ENCODE peak calls at places on chromosomes 4 and X, in ten cellular contexts. R, V, J, S, G, C, F, K, Y and I are unnamed samples.

GRCh38 chr4:86380176-86380724 is 20.4 kb upstream of the MAPK10 start:
- DNase-seq in R (no peak), V (no peak), J (no peak), S (no peak), G (no peak), C (no peak), F (no peak), K (no peak), Y (no peak), I (no peak)

GRCh38 chr4:57119054-57119651 is 9.0 kb upstream of the IGFBP7 start:
- DNase-seq in R (no peak), V (peak), J (peak), S (peak), G (peak), C (peak), F (peak), K (peak), Y (peak), I (no peak)

GRCh38 chr4:56959064-56959463 is 18.3 kb downstream of the NOA1 start:
- DNase-seq in R (no peak), V (no peak), J (no peak), S (no peak), G (no peak), C (no peak), F (no peak), K (no peak), Y (peak), I (no peak)

GRCh38 chrX:46251755-46252154 is 293.5 kb downstream of the ZNF674 start:
- DNase-seq in R (no peak), V (peak), J (no peak), S (no peak), G (no peak), C (peak), F (no peak), K (no peak), Y (peak), I (no peak)

GRCh38 chr4:15656038-15656470 is 897 bp upstream of the FBXL5 start:
- DNase-seq in R (no peak), V (no peak), J (no peak), S (no peak), G (no peak), C (peak), F (peak), K (no peak), Y (peak), I (no peak)

GRCh38 chrX:106935175-106935574 is 15.0 kb downstream of the CLDN2 start:
- DNase-seq in R (no peak), V (no peak), J (no peak), S (no peak), G (no peak), C (peak), F (no peak), K (no peak), Y (no peak), I (no peak)

GRCh38 chr4:30718889-30719252 is 1.3 kb upstream of the PCDH7 start:
- DNase-seq in R (no peak), V (peak), J (no peak), S (no peak), G (no peak), C (peak), F (peak), K (no peak), Y (peak), I (peak)

GRCh38 chrX:46376246-46376885 is 168.9 kb downstream of the ZNF674 start:
- DNase-seq in R (peak), V (peak), J (peak), S (no peak), G (no peak), C (peak), F (peak), K (no peak), Y (peak), I (peak)

GRCh38 chr4:76655566-76656479 is 220.8 kb downstream of the SHROOM3 start:
- DNase-seq in R (no peak), V (no peak), J (no peak), S (no peak), G (no peak), C (no peak), F (no peak), K (no peak), Y (peak), I (no peak)

GRCh38 chrX:43677993-43678392 is 21.9 kb downstream of the MAOA start:
- DNase-seq in R (no peak), V (no peak), J (no peak), S (no peak), G (no peak), C (no peak), F (no peak), K (no peak), Y (no peak), I (no peak)

GRCh38 chrX:789096-789495 is 158.5 kb downstream of the SHOX start:
- DNase-seq in R (no peak), V (no peak), J (no peak), S (peak), G (no peak), C (no peak), F (peak), K (no peak), Y (no peak), I (no peak)

GRCh38 chrX:31302573-31303075 is 230.8 kb upstream of the FTHL17 start:
- DNase-seq in R (no peak), V (no peak), J (no peak), S (no peak), G (no peak), C (no peak), F (no peak), K (no peak), Y (no peak), I (no peak)

GRCh38 chr4:148075438-148075837 is 343.6 kb downstream of the ARHGAP10 start:
- DNase-seq in R (no peak), V (no peak), J (no peak), S (no peak), G (no peak), C (no peak), F (no peak), K (no peak), Y (no peak), I (no peak)

GRCh38 chr4:129335263-129335662 is 239.3 kb downstream of the C4orf33 start:
- DNase-seq in R (no peak), V (peak), J (no peak), S (no peak), G (no peak), C (no peak), F (no peak), K (no peak), Y (no peak), I (no peak)

GRCh38 chr4:108644237-108644636 is 6.2 kb upstream of the OSTC start:
- DNase-seq in R (no peak), V (no peak), J (peak), S (no peak), G (no peak), C (peak), F (no peak), K (no peak), Y (peak), I (no peak)

GRCh38 chr4:108045687-108046024 is 56.0 kb downstream of the HADH start:
- DNase-seq in R (no peak), V (no peak), J (no peak), S (no peak), G (no peak), C (peak), F (no peak), K (no peak), Y (peak), I (no peak)

GRCh38 chrX:64313624-64314023 is 81.6 kb downstream of the MTMR8 start:
- DNase-seq in R (no peak), V (no peak), J (no peak), S (no peak), G (no peak), C (no peak), F (no peak), K (no peak), Y (no peak), I (no peak)

GRCh38 chr4:146442801-146443200 is 78.9 kb downstream of the SLC10A7 start:
- DNase-seq in R (no peak), V (peak), J (peak), S (no peak), G (no peak), C (peak), F (no peak), K (no peak), Y (peak), I (no peak)

GRCh38 chr4:126991965-126992364 is 640.8 kb upstream of the INTU start:
- DNase-seq in R (no peak), V (peak), J (peak), S (no peak), G (no peak), C (peak), F (no peak), K (peak), Y (peak), I (no peak)

GRCh38 chr4:127479031-127479622 is 153.6 kb upstream of the INTU start:
- DNase-seq in R (no peak), V (peak), J (no peak), S (no peak), G (no peak), C (peak), F (peak), K (no peak), Y (peak), I (no peak)

GRCh38 chr4:62119195-62119594 is 919.1 kb downstream of the ADGRL3 start:
- DNase-seq in R (no peak), V (no peak), J (no peak), S (no peak), G (no peak), C (no peak), F (no peak), K (no peak), Y (no peak), I (no peak)

GRCh38 chr4:1598206-1598605 is 85.9 kb downstream of the FAM53A start:
- DNase-seq in R (no peak), V (no peak), J (no peak), S (peak), G (peak), C (no peak), F (no peak), K (no peak), Y (no peak), I (no peak)

GRCh38 chr4:39732728-39733127 is 34.8 kb downstream of the UBE2K start:
- DNase-seq in R (no peak), V (peak), J (peak), S (no peak), G (no peak), C (peak), F (no peak), K (peak), Y (peak), I (no peak)

GRCh38 chr4:128590034-128590740 is 219.3 kb upstream of the JADE1 start:
- DNase-seq in R (no peak), V (no peak), J (no peak), S (no peak), G (no peak), C (no peak), F (no peak), K (no peak), Y (no peak), I (no peak)

GRCh38 chr4:47101453-47101852 is 70.1 kb downstream of the GABRB1 start:
- DNase-seq in R (no peak), V (no peak), J (no peak), S (no peak), G (no peak), C (no peak), F (no peak), K (no peak), Y (no peak), I (no peak)

GRCh38 chr4:139042981-139043460 is 27.4 kb downstream of the NOCT start:
- DNase-seq in R (no peak), V (no peak), J (no peak), S (no peak), G (no peak), C (no peak), F (peak), K (no peak), Y (no peak), I (peak)

GRCh38 chr4:170090667-170091052 is 904 bp upstream of the AADAT start:
- DNase-seq in R (no peak), V (peak), J (no peak), S (no peak), G (no peak), C (no peak), F (no peak), K (no peak), Y (no peak), I (no peak)

GRCh38 chr4:31741321-31741720 is 1021.2 kb downstream of the PCDH7 start:
- DNase-seq in R (no peak), V (peak), J (no peak), S (no peak), G (no peak), C (no peak), F (no peak), K (no peak), Y (no peak), I (no peak)

GRCh38 chr4:52996261-52997131 is 134.4 kb downstream of the RASL11B start:
- DNase-seq in R (no peak), V (no peak), J (no peak), S (no peak), G (peak), C (peak), F (no peak), K (no peak), Y (peak), I (no peak)

GRCh38 chr4:128347175-128347868 is 59.7 kb upstream of the PGRMC2 start:
- DNase-seq in R (no peak), V (no peak), J (no peak), S (no peak), G (no peak), C (peak), F (no peak), K (no peak), Y (no peak), I (no peak)

GRCh38 chr4:159129822-159130550 is 27.1 kb downstream of the RAPGEF2 start:
- DNase-seq in R (no peak), V (no peak), J (no peak), S (no peak), G (no peak), C (no peak), F (no peak), K (no peak), Y (no peak), I (no peak)

GRCh38 chrX:70132244-70132643 is 1.0 kb upstream of the IGBP1 start:
- DNase-seq in R (no peak), V (peak), J (no peak), S (no peak), G (no peak), C (peak), F (no peak), K (no peak), Y (no peak), I (no peak)

GRCh38 chr4:109872950-109873656 is 25.2 kb downstream of the LRIT3 start:
- DNase-seq in R (no peak), V (no peak), J (no peak), S (no peak), G (no peak), C (no peak), F (no peak), K (no peak), Y (no peak), I (no peak)

GRCh38 chrX:41332408-41332987 is 1.5 kb upstream of the DDX3X start:
- DNase-seq in R (peak), V (no peak), J (no peak), S (no peak), G (no peak), C (no peak), F (no peak), K (no peak), Y (peak), I (no peak)

GRCh38 chr4:26746742-26747351 is 113.8 kb upstream of the STIM2 start:
- DNase-seq in R (no peak), V (peak), J (no peak), S (no peak), G (no peak), C (no peak), F (no peak), K (no peak), Y (no peak), I (no peak)

DNA sequence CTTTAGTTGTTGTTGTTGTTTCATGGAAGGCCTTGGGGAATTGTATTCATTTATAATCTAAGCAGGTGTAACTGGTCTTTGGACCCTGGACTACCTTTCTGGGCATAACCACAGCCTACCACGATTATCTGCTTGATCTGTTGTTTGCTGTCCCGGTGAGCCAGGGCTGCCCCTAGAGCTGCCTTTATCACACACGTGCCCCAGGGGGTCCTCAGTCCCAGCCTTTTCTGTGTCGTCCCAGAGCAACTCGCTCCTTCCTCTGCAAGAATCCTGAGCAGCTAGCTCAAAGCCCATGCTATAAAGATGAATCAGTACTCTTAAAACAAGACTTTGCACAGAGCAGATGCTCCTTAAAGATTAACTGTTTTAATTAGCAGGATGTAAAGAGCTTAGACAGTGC is 273.2 kb downstream of the EVC2 start:
- DNase-seq in R (no peak), V (no peak), J (no peak), S (no peak), G (no peak), C (no peak), F (peak), K (no peak), Y (no peak), I (no peak)
- TF ChIP-seq CTCF in R (no peak), V (no peak), J (no peak), S (no peak), G (no peak), C (no peak), F (no peak), K (no peak), Y (no peak), I (no peak)

GRCh38 chrX:101357166-101357795 is 8.7 kb upstream of the TIMM8A start:
- DNase-seq in R (no peak), V (no peak), J (no peak), S (no peak), G (no peak), C (peak), F (peak), K (no peak), Y (no peak), I (no peak)
- TF ChIP-seq CTCF in R (no peak), V (peak), J (peak), S (peak), G (no peak), C (peak), F (peak), K (peak), Y (peak), I (peak)

GRCh38 chrX:71870337-71871098 is 40.1 kb upstream of the NHSL2 start:
- DNase-seq in R (no peak), V (no peak), J (no peak), S (no peak), G (no peak), C (peak), F (peak), K (no peak), Y (peak), I (peak)
- TF ChIP-seq CTCF in R (no peak), V (peak), J (peak), S (peak), G (peak), C (peak), F (peak), K (peak), Y (peak), I (peak)

GRCh38 chr4:105650190-105650589 is 58.3 kb downstream of the INTS12 start:
- DNase-seq in R (no peak), V (no peak), J (no peak), S (no peak), G (no peak), C (no peak), F (no peak), K (no peak), Y (no peak), I (no peak)

GRCh38 chr4:105657117-105657765 is 51.2 kb downstream of the INTS12 start:
- DNase-seq in R (no peak), V (peak), J (no peak), S (no peak), G (no peak), C (no peak), F (no peak), K (no peak), Y (no peak), I (no peak)

DNA sequence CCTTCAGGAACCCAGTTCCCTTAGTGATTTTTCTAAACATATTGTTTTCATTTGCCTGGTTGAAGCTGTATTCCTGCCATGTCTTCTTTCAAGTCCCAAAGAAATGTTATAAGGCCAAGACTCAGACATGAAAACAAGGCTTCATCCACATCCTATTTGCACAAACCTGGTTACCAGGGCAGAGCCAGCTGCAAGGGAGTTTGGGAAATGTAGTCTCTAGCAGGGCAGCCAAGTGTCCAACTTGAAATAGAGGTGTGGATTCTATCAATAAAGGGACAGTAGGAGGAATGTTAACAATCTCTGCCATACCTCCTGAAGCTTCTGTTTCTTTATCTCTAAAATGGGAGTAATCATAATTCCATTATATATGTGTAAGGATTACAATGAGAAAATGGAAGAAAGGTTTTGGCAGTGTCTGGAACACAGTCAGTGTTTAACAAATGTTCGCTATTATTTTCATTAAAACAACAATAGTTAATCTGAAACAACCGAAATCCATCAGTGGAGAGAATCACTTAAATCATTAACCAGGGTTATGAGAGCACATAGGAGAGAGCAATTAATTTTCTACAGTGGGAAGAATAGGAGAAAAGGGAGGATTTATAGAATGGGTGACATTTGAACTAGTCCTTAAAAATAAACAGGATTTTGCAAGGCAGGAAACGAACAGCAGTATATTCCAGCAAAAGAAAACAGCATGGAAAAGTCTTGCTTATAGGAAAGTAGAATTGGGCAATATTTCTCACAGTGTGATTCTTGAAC is 56.4 kb downstream of the INTS12 start:
- DNase-seq in R (no peak), V (no peak), J (no peak), S (no peak), G (no peak), C (no peak), F (no peak), K (no peak), Y (no peak), I (no peak)
- TF ChIP-seq CTCF in R (no peak), V (no peak), J (no peak), S (no peak), G (no peak), C (no peak), F (no peak), K (no peak), Y (no peak), I (no peak)

GRCh38 chr4:185640809-185641675 is 105.7 kb upstream of the PDLIM3 start:
- DNase-seq in R (no peak), V (peak), J (peak), S (no peak), G (no peak), C (peak), F (peak), K (peak), Y (peak), I (no peak)
- TF ChIP-seq CTCF in R (peak), V (peak), J (peak), S (peak), G (peak), C (peak), F (peak), K (peak), Y (peak), I (peak)